ENCODE peak calls at places on chromosomes 4 and X, in six cellular contexts. X is BJ, S is GM13977, Q is LoVo, T is hypothalamus, Z is bronchial epithelial cell. P is an unnamed sample.
A peak's percentile ranks its signal among the peaks of the same experiment; 100 is the strongest.

GRCh38 chr4:34417160-34417559 is 1827.2 kb downstream of the ARAP2 start:
- DNase-seq in X (no peak), S (no peak), Q (no peak), T (no peak), Z (peak; percentile 10), P (no peak)

GRCh38 chr4:30380404-30380998 is 339.7 kb upstream of the PCDH7 start:
- DNase-seq in X (no peak), S (peak; percentile 32), Q (peak; percentile 67), T (no peak), Z (peak; percentile 77), P (peak; percentile 12)

GRCh38 chrX:47900833-47901232 is 64.1 kb downstream of the ZNF81 start:
- DNase-seq in X (no peak), S (no peak), Q (no peak), T (no peak), Z (no peak), P (peak; percentile 5)

GRCh38 chrX:68114573-68115199 is 318.6 kb downstream of the OPHN1 start:
- DNase-seq in X (no peak), S (no peak), Q (peak; percentile 36), T (no peak), Z (peak; percentile 54), P (no peak)

GRCh38 chr4:79842162-79842561 is 230.9 kb downstream of the ANTXR2 start:
- DNase-seq in X (no peak), S (no peak), Q (no peak), T (no peak), Z (no peak), P (no peak)

GRCh38 chr4:147137280-147137679 is 191.6 kb upstream of the TTC29 start:
- DNase-seq in X (no peak), S (no peak), Q (no peak), T (no peak), Z (no peak), P (no peak)

GRCh38 chrX:12021708-12022107 is 116.6 kb upstream of the FRMPD4 start:
- DNase-seq in X (no peak), S (no peak), Q (no peak), T (no peak), Z (no peak), P (no peak)

GRCh38 chrX:54920610-54921426 is at the start of gene TRO:
- DNase-seq in X (no peak), S (no peak), Q (no peak), T (peak; percentile 2), Z (no peak), P (no peak)

GRCh38 chr4:143399113-143399949 is 62.7 kb downstream of the GAB1 start:
- DNase-seq in X (no peak), S (no peak), Q (peak; percentile 53), T (no peak), Z (peak; percentile 53), P (no peak)

GRCh38 chrX:65610040-65610439 is 57.4 kb upstream of the MSN start:
- DNase-seq in X (no peak), S (no peak), Q (no peak), T (no peak), Z (peak; percentile 41), P (no peak)

P was measured in GM10248.